ENCODE peak calls at places on chromosomes 7 and 10, in ten cellular contexts. H, Y, M, I, A, W, F, C, Z and V are unnamed samples.

GRCh38 chr10:20118119-20118518 is 301.9 kb downstream of the PLXDC2 start:
- DNase-seq in Z (no peak), C (no peak), A (no peak), I (no peak), Y (no peak), W (no peak), H (no peak), M (no peak), F (no peak), V (no peak)

GRCh38 chr7:137986252-137987010 is 15.5 kb downstream of the CREB3L2 start:
- DNase-seq in H (no peak), Z (no peak), I (no peak), M (no peak), C (no peak), A (peak), F (no peak), W (no peak), Y (no peak), V (no peak)

GRCh38 chr7:21358640-21359039 is 69.2 kb upstream of the SP4 start:
- DNase-seq in H (no peak), W (no peak), I (no peak), Z (no peak), M (no peak), C (no peak), F (no peak), Y (no peak), A (no peak), V (no peak)

GRCh38 chr10:78552261-78552811 is 516.4 kb upstream of the ZMIZ1 start:
- DNase-seq in Z (no peak), F (peak), Y (no peak), W (no peak), C (no peak), I (no peak), A (peak), M (no peak), H (no peak), V (no peak)

GRCh38 chr10:68074404-68074774 is 694 bp downstream of the HERC4 start:
- DNase-seq in Y (no peak), F (no peak), H (no peak), I (no peak), M (no peak), W (no peak), Z (no peak), C (no peak), A (no peak), V (no peak)

GRCh38 chr10:91521444-91521843 is 111.3 kb downstream of the HECTD2 start:
- DNase-seq in F (no peak), Z (no peak), C (no peak), H (no peak), A (peak), I (no peak), M (no peak), W (no peak), Y (no peak), V (no peak)

GRCh38 chr7:69962077-69962855 is 364.0 kb downstream of the AUTS2 start:
- DNase-seq in Y (no peak), I (no peak), Z (no peak), A (no peak), M (no peak), H (no peak), C (peak), F (peak), W (no peak), V (no peak)

GRCh38 chr10:78600121-78600665 is 468.6 kb upstream of the ZMIZ1 start:
- DNase-seq in C (no peak), Y (no peak), M (no peak), H (no peak), I (no peak), W (no peak), A (no peak), Z (no peak), F (no peak), V (no peak)

GRCh38 chr7:139811106-139811505 is 18.0 kb upstream of the TBXAS1 start:
- DNase-seq in Z (peak), I (no peak), F (no peak), M (no peak), W (no peak), C (no peak), A (peak), H (no peak), Y (no peak), V (peak)

GRCh38 chr7:909358-910329 is 33.3 kb downstream of the GET4 start:
- DNase-seq in Z (no peak), C (no peak), F (peak), M (no peak), H (peak), Y (no peak), I (no peak), W (peak), A (peak), V (no peak)